ENCODE peak calls at places on chromosomes 6 and 20, in six cellular contexts. V is ovary; M is neuronal stem cell; O is kidney; R is naive thymus-derived CD4-positive, alpha-beta T cell; S is PC-9. B is an unnamed sample. For H3K36me3, the result is how much of the 10 kb centered on the place peaks cover.

GRCh38 chr6:118968416-118968815 is 33.5 kb upstream of the MCM9 start:
- DNase-seq in V (no peak), M (no peak), O (no peak), R (peak), S (no peak), B (no peak)

GRCh38 chr6:90261801-90262200 is 34.8 kb downstream of the BACH2 start:
- DNase-seq in V (no peak), M (no peak), O (no peak), R (no peak), S (no peak), B (no peak)

GRCh38 chr20:17835941-17836861 is 132.4 kb downstream of the SNX5 start:
- DNase-seq in V (peak), M (no peak), O (peak), R (no peak), S (no peak), B (no peak)

GRCh38 chr6:144936764-144937163 is 651.6 kb downstream of the UTRN start:
- DNase-seq in V (no peak), M (no peak), O (no peak), R (no peak), S (no peak), B (no peak)

GRCh38 chr6:143579703-143580102 is 68.2 kb upstream of the FUCA2 start:
- DNase-seq in V (no peak), M (no peak), O (no peak), R (no peak), S (no peak), B (no peak)

GRCh38 chr20:36768768-36769430 is 4.7 kb downstream of the DSN1 start:
- DNase-seq in V (no peak), M (no peak), O (no peak), R (no peak), S (no peak), B (no peak)

GRCh38 chr20:23937303-23938117 is 51.1 kb downstream of the GGTLC1 start:
- DNase-seq in V (no peak), M (peak), O (no peak), R (peak), S (peak), B (no peak)

GRCh38 chr6:16806363-16806762 is 45.1 kb upstream of the ATXN1 start:
- DNase-seq in V (no peak), M (no peak), O (no peak), R (no peak), S (no peak), B (no peak)

GRCh38 chr20:25064561-25064960 is 6.6 kb upstream of the ACSS1 start:
- DNase-seq in V (no peak), M (no peak), O (peak), R (no peak), S (no peak), B (no peak)

GRCh38 chr6:80249897-80250296 is 143.4 kb downstream of the BCKDHB start:
- DNase-seq in V (no peak), M (no peak), O (no peak), R (no peak), S (no peak), B (no peak)

GRCh38 chr6:105757512-105758200 is 328.5 kb upstream of the PRDM1 start:
- DNase-seq in V (no peak), M (no peak), O (no peak), R (no peak), S (no peak), B (no peak)

GRCh38 chr20:37914672-37915433 is 11.9 kb downstream of the VSTM2L start:
- DNase-seq in V (no peak), M (peak), O (no peak), R (peak), S (no peak), B (peak)

GRCh38 chr6:108958900-108959770 is 110.9 kb downstream of the ARMC2 start:
- DNase-seq in V (no peak), M (no peak), O (no peak), R (no peak), S (no peak), B (no peak)

DNA sequence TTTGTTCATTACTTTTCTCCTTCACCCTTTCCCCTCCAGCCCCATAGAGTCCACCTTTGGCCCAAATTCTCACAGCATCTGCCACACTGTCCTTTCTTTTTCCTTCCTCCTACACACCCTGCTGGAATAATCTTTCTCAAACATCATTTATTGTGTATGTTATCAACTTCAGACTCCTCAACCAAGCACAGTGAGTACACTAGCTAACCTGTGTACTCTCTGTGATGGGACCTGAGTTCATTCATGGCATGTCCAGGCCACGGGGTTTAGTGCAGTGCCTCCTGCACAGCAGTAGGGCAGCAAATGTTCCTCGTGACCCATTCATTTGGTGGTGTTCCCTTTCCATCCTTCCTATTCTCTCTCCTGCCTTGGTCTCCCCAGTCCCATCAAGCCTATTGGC is 7.1 kb upstream of the ARMC12 start:
- DNase-seq in V (no peak), M (no peak), O (no peak), R (no peak), S (no peak), B (no peak)
- H3K4me3 ChIP-seq in V (no peak), M (no peak), O (no peak), R (no peak), S (no peak), B (no peak)

DNA sequence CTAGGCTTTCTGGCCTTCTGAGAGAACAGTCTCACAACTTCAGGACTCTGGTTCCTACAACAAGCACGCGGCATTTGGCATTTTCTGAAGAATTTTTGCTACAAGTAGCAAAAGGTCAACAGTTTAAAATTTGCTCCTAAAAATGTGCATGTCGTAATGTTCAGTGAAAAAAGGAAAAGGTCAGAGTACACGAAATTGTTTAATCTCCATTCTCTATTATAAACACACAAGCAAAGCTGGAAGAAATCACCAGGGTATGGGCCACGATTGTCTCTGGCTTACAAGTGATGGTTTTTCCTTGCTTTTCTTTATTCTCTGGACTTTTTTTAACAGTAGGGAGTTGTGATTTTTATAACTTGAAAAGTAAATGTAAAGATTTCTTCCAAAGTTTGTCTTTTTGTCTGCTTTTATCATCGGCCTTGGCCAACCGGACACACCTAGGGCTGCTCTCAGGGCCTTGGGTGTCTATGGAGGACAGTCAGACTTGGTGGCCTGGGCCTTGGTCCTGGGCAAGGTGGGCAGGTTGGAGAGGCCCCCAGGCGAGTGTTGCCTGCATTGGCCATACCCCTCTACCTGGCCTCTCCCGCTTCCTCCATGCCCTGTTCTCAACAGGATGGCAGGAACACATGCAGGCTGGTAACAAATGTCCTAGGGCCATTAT is 32.4 kb downstream of the PLEKHG1 start:
- DNase-seq in V (no peak), M (no peak), O (no peak), R (no peak), S (no peak), B (no peak)
- H3K27ac ChIP-seq in V (peak), M (no peak), O (no peak), R (no peak), S (no peak), B (no peak)

GRCh38 chr6:33689148-33689494 is 22.4 kb downstream of the UQCC2 start:
- DNase-seq in V (no peak), M (no peak), O (no peak), R (no peak), S (no peak), B (no peak)
- H3K36me3 ChIP-seq in V (under half), M (under half), O (under half), R (under half), S (under half), B (half or more)

DNA sequence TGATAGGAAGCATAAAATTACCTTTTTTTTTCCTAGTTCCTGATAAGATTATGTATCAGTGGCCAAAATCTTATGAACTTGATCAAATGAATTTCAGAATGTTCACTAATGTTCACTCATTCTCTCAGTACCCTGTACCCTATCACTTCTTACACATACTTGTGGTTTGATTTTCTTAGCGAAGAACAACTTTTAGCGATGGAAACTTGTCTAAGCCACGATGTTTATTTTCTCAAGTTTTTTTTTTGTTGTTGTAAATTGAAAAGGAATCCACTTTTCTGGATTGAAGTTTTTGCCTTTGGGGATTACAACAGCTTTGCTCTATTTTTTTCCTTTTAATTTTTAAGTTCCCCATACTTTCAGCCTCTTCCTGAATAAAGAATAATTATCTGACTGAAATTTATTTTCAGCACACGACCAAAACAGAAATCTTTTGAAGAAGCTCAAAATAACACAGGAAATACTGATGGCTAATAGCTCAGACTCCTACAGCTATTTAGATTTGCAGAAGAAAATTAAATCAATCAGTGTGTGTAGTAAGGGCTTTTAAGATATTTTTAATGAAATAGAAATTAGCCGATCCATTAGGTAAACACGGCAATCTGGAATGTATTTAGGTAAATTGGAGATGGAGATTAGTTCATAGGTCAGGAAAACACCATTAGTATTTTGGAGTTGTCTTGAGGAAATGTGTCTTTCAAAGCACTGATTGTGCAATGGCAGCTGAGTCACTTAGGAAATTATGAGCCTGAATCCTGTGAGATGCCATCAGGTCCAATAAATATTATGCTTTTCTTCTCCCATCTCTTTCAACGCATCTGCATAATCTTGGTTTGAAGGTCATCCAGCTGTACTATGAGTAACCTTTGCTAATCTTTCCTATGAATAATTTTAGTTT is 217.5 kb downstream of the GJA1 start:
- DNase-seq in V (no peak), M (no peak), O (no peak), R (no peak), S (no peak), B (no peak)
- H3K4me3 ChIP-seq in V (no peak), M (no peak), O (no peak), R (no peak), S (no peak), B (peak)

GRCh38 chr6:124964764-124965105 is 2.5 kb downstream of the RNF217 start:
- DNase-seq in V (no peak), M (no peak), O (no peak), R (no peak), S (no peak), B (no peak)
- H3K27ac ChIP-seq in V (peak), M (no peak), O (no peak), R (no peak), S (peak), B (no peak)

DNA sequence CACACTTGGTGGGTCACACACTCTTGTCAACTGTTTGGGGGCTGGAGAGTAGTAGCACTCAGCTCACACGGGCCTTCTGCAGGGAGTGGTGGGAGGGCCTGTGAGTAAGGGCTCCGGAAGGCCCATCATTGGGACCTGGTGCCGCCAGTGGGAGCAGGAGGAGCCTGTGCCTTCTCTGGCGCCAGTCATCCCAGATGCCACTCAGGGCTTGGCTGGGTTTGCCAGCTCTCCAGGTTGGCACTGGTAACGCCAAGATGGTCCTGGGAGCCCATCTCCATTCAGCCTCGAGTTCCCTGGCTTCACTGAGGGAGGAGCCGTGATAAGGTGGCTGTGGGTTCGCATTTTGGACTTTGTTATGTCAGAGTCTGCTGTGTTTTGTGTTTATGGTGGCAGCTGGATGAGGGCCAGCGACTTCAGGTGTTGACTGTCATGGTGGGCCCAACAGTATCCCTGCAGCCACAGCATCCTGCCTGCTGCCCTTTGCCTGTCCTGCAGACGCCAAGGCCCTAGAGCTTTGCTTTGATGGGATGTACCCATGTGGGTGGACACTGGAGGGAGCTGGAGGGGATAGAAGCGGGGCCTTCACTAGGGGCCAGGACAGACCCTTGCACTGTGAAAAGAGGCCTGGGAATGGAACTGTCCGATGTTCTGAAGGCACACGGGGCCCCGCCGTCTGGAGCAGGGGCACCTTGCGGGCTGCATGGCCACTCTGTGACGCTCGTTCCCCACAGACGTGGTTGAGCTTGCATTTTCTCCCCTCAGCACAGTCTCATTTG is 13.3 kb upstream of the DNAJC5 start:
- DNase-seq in V (no peak), M (no peak), O (no peak), R (no peak), S (no peak), B (no peak)
- H3K36me3 ChIP-seq in V (under half), M (half or more), O (under half), R (under half), S (under half), B (under half)

B was measured in SK-N-MC.